ENCODE peak calls at places on chromosomes 2 and 18, in nine cellular contexts. G is IMR-90; Q is HTR-8/SVneo; W is midbrain; R is AG04450; C is coronary artery; O is CD4-positive, alpha-beta T cell; L is fibroblast of mammary gland; I is CD8-positive, alpha-beta memory T cell. A is an unnamed sample.

GRCh38 chr2:103847276-103847675 is 1006.6 kb upstream of the POU3F3 start:
- DNase-seq in G (no peak), Q (no peak), W (no peak), R (no peak), C (no peak), O (no peak), L (no peak), I (no peak), A (peak)

GRCh38 chr2:190576565-190576964 is 42.0 kb upstream of the NEMP2 start:
- DNase-seq in G (no peak), Q (no peak), W (no peak), R (no peak), C (no peak), O (no peak), L (no peak), I (no peak), A (no peak)

GRCh38 chr2:112710956-112711355 is 9.9 kb upstream of the NT5DC4 start:
- DNase-seq in G (no peak), Q (no peak), W (no peak), R (no peak), C (no peak), O (no peak), L (no peak), I (no peak), A (no peak)

GRCh38 chr2:41966431-41966893 is 81.4 kb upstream of the PKDCC start:
- DNase-seq in G (peak), Q (peak), W (peak), R (peak), C (peak), O (no peak), L (peak), I (no peak), A (peak)

GRCh38 chr2:217611626-217612127 is 391.1 kb downstream of the TNS1 start:
- DNase-seq in G (peak), Q (no peak), W (no peak), R (no peak), C (no peak), O (no peak), L (no peak), I (no peak), A (no peak)

GRCh38 chr2:118975133-118975532 is 33.1 kb downstream of the MARCO start:
- DNase-seq in G (no peak), Q (no peak), W (no peak), R (no peak), C (peak), O (no peak), L (no peak), I (no peak), A (no peak)

GRCh38 chr2:226489765-226490164 is 309.9 kb downstream of the IRS1 start:
- DNase-seq in G (peak), Q (peak), W (no peak), R (peak), C (no peak), O (no peak), L (peak), I (no peak), A (peak)

GRCh38 chr18:526681-527080 is 26.2 kb upstream of the COLEC12 start:
- DNase-seq in G (no peak), Q (no peak), W (no peak), R (no peak), C (no peak), O (no peak), L (no peak), I (no peak), A (no peak)

GRCh38 chr2:9311488-9311887 is 104.9 kb downstream of the ASAP2 start:
- DNase-seq in G (peak), Q (peak), W (peak), R (no peak), C (peak), O (no peak), L (peak), I (no peak), A (peak)

GRCh38 chr2:8987413-8987812 is 16.1 kb downstream of the MBOAT2 start:
- DNase-seq in G (peak), Q (no peak), W (no peak), R (no peak), C (no peak), O (no peak), L (peak), I (no peak), A (peak)